ENCODE peak calls at places on chromosomes 6 and 20, in five cellular contexts. Y, E, F, Z and D are unnamed samples.
A peak's percentile ranks its signal among the peaks of the same experiment; 100 is the strongest.

GRCh38 chr6:106906227-106906626 is 68.3 kb downstream of the CD24 start:
- DNase-seq in Z (no peak), F (no peak), E (no peak), Y (no peak), D (no peak)

GRCh38 chr6:37048851-37049734 is 43.6 kb downstream of the FGD2 start:
- DNase-seq in F (no peak), E (peak; percentile 79), Z (peak; percentile 76), Y (peak; percentile 94), D (no peak)

GRCh38 chr6:2028457-2029038 is 216.9 kb downstream of the GMDS start:
- DNase-seq in F (peak; percentile 70), Y (no peak), Z (no peak), E (no peak), D (no peak)

GRCh38 chr20:39433461-39433860 is 471.3 kb downstream of the DHX35 start:
- DNase-seq in F (no peak), Y (no peak), E (no peak), Z (no peak), D (no peak)

GRCh38 chr6:163730496-163731210 is 316.1 kb downstream of the QKI start:
- DNase-seq in F (no peak), E (no peak), Z (no peak), Y (no peak), D (no peak)

GRCh38 chr6:32416031-32416430 is 9.1 kb upstream of the BTNL2 start:
- DNase-seq in Y (peak; percentile 16), E (no peak), Z (peak; percentile 60), F (no peak), D (no peak)

GRCh38 chr6:2237001-2237400 is 8.4 kb downstream of the GMDS start:
- DNase-seq in F (no peak), Y (peak; percentile 94), E (no peak), Z (peak; percentile 94), D (no peak)

GRCh38 chr6:125232466-125232865 is 69.3 kb downstream of the HDDC2 start:
- DNase-seq in F (no peak), E (no peak), Y (peak; percentile 32), Z (peak; percentile 66), D (no peak)

GRCh38 chr6:71393471-71393870 is 104.9 kb downstream of the OGFRL1 start:
- DNase-seq in F (no peak), Y (peak; percentile 67), Z (no peak), E (no peak), D (no peak)

GRCh38 chr20:53578492-53579222 is 15.0 kb downstream of the ZNF217 start:
- DNase-seq in E (peak; percentile 39), Z (peak; percentile 78), Y (peak; percentile 97), F (peak; percentile 89), D (no peak)

GRCh38 chr6:100307561-100307960 is 157.2 kb downstream of the SIM1 start:
- DNase-seq in E (no peak), Y (no peak), F (no peak), Z (no peak), D (no peak)